ENCODE peak calls at places on chromosomes 5 and 9, in eight cellular contexts. X is NCI-H1436; B is NCI-H524; P is activated CD4-positive, alpha-beta T cell treated with anti-CD3 and anti-CD28 coated beads, Interleukin-2, amount 50 U/mL, for 1 hour; Y is naive thymus-derived CD8-positive, alpha-beta T cell; S is stimulated activated CD8-positive, alpha-beta memory T cell treated with anti-CD3 and anti-CD28 coated beads, Interleukin-2, amount 100 ng/mL, for 48 hours; Q is ELR; H is heart right ventricle. M is an unnamed sample.

GRCh38 chr5:62386824-62387223 is 16.9 kb downstream of the DIMT1 start:
- DNase-seq in S (no peak), H (no peak), Q (no peak), B (no peak), Y (no peak), X (no peak), P (no peak), M (no peak)

GRCh38 chr5:55650391-55650790 is 61.7 kb downstream of the SLC38A9 start:
- DNase-seq in B (no peak), X (no peak), Y (no peak), Q (peak; percentile 51), P (no peak), H (no peak), S (no peak), M (no peak)

GRCh38 chr9:93159601-93160418 is 24.1 kb upstream of the WNK2 start:
- DNase-seq in P (peak; percentile 67), X (peak; percentile 73), Y (peak; percentile 35), S (peak; percentile 60), Q (peak; percentile 84), H (peak; percentile 86), B (peak; percentile 47), M (peak; percentile 40)

GRCh38 chr5:8093669-8094068 is 224.7 kb downstream of the MTRR start:
- DNase-seq in S (no peak), Y (no peak), X (no peak), P (no peak), H (no peak), B (no peak), Q (no peak), M (no peak)

GRCh38 chr5:149128023-149128875 is 13.0 kb upstream of the ABLIM3 start:
- DNase-seq in B (peak; percentile 4), H (no peak), X (no peak), P (no peak), Q (peak; percentile 74), S (no peak), Y (no peak), M (no peak)

GRCh38 chr5:1548702-1549523 is 25.2 kb upstream of the LPCAT1 start:
- DNase-seq in S (no peak), X (no peak), P (no peak), B (no peak), H (no peak), Y (no peak), Q (no peak), M (no peak)

GRCh38 chr9:37918665-37919165 is 14.8 kb upstream of the SLC25A51 start:
- DNase-seq in X (no peak), B (no peak), S (no peak), P (no peak), Q (no peak), Y (no peak), H (no peak), M (no peak)

GRCh38 chr9:134689320-134690181 is 47.9 kb downstream of the COL5A1 start:
- DNase-seq in X (no peak), H (peak; percentile 70), B (no peak), P (no peak), Q (peak; percentile 66), S (no peak), Y (no peak), M (no peak)

GRCh38 chr5:116669261-116670049 is 94.8 kb upstream of the SEMA6A start:
- DNase-seq in Y (no peak), P (no peak), B (no peak), S (no peak), X (no peak), H (peak; percentile 19), Q (no peak), M (peak; percentile 17)

GRCh38 chr5:168967882-168968620 is 332.9 kb downstream of the SLIT3 start:
- DNase-seq in H (no peak), Q (no peak), Y (no peak), X (no peak), S (no peak), B (no peak), P (no peak), M (no peak)

GRCh38 chr5:94248175-94248875 is 370.1 kb downstream of the KIAA0825 start:
- DNase-seq in X (no peak), B (no peak), Q (no peak), H (no peak), S (no peak), Y (no peak), P (no peak), M (no peak)

GRCh38 chr5:154535535-154535934 is 57.5 kb upstream of the HAND1 start:
- DNase-seq in X (no peak), H (no peak), Q (no peak), S (no peak), Y (no peak), P (no peak), B (no peak), M (no peak)

GRCh38 chr5:5572010-5572982 is 149.8 kb downstream of the ICE1 start:
- DNase-seq in B (no peak), H (peak; percentile 39), Y (no peak), S (no peak), X (no peak), P (no peak), Q (no peak), M (no peak)

GRCh38 chr5:170633235-170634041 is 129.6 kb downstream of the KCNIP1 start:
- DNase-seq in B (peak; percentile 61), Y (no peak), H (peak; percentile 80), Q (peak; percentile 75), P (no peak), X (no peak), S (no peak), M (no peak)

GRCh38 chr5:159515909-159516415 is 185.7 kb upstream of the IL12B start:
- DNase-seq in H (peak; percentile 17), S (peak; percentile 62), Q (peak; percentile 58), B (no peak), X (no peak), P (peak; percentile 46), Y (peak; percentile 16), M (no peak)

GRCh38 chr9:27292646-27293045 is 4.3 kb downstream of the EQTN start:
- DNase-seq in Y (no peak), P (no peak), H (no peak), X (no peak), S (no peak), B (peak; percentile 63), Q (no peak), M (peak; percentile 17)

GRCh38 chr5:181039961-181040915 is at the start of gene BTNL9:
- DNase-seq in S (no peak), Y (no peak), H (no peak), X (no peak), Q (no peak), P (no peak), B (no peak), M (no peak)

GRCh38 chr9:21935631-21936030 is 58.6 kb downstream of the CDKN2A start:
- DNase-seq in X (no peak), Q (no peak), S (no peak), P (no peak), B (no peak), Y (no peak), H (no peak), M (no peak)

GRCh38 chr5:657570-657969 is 35.6 kb downstream of the TPPP start:
- DNase-seq in Q (peak; percentile 96), X (no peak), S (no peak), P (no peak), B (no peak), Y (no peak), H (no peak), M (no peak)

GRCh38 chr9:35729101-35729500 is 2.9 kb downstream of the TLN1 start:
- DNase-seq in B (no peak), H (no peak), S (no peak), P (no peak), X (no peak), Y (no peak), Q (peak; percentile 22), M (no peak)

GRCh38 chr5:73743161-73743560 is 117.2 kb downstream of the ARHGEF28 start:
- DNase-seq in P (no peak), Y (no peak), X (no peak), H (no peak), Q (no peak), B (no peak), S (no peak), M (no peak)